ENCODE peak calls at places on chromosomes 4 and X, in ten cellular contexts. One of them, this sample, is unnamed.

GRCh38 chr4:48375651-48376291 is 34.4 kb downstream of the SLAIN2 start:
- DNase-seq in vagina: no peak
- DNase-seq in fibroblast of lung: peak; percentile 79
- DNase-seq in endothelial cell of umbilical vein: peak; percentile 90
- DNase-seq in sigmoid colon: no peak
- DNase-seq in left lung: no peak
- DNase-seq in colonic mucosa: peak; percentile 78
- DNase-seq in psoas muscle: no peak
- DNase-seq in IMR-90: peak; percentile 96
- DNase-seq in lower lobe of right lung: no peak
- DNase-seq in this sample: no peak

GRCh38 chrX:291411-291901 is 10.3 kb downstream of the PLCXD1 start:
- DNase-seq in vagina: no peak
- DNase-seq in fibroblast of lung: no peak
- DNase-seq in endothelial cell of umbilical vein: no peak
- DNase-seq in sigmoid colon: peak; percentile 58
- DNase-seq in left lung: peak; percentile 63
- DNase-seq in colonic mucosa: peak; percentile 9
- DNase-seq in psoas muscle: no peak
- DNase-seq in IMR-90: no peak
- DNase-seq in lower lobe of right lung: peak; percentile 39
- DNase-seq in this sample: peak; percentile 9

GRCh38 chr4:101205878-101206277 is 141.4 kb downstream of the PPP3CA start:
- DNase-seq in vagina: no peak
- DNase-seq in fibroblast of lung: peak; percentile 85
- DNase-seq in endothelial cell of umbilical vein: no peak
- DNase-seq in sigmoid colon: no peak
- DNase-seq in left lung: no peak
- DNase-seq in colonic mucosa: no peak
- DNase-seq in psoas muscle: no peak
- DNase-seq in IMR-90: peak; percentile 63
- DNase-seq in lower lobe of right lung: no peak
- DNase-seq in this sample: no peak

GRCh38 chr4:18319456-18319855 is 297.9 kb upstream of the LCORL start:
- DNase-seq in vagina: no peak
- DNase-seq in fibroblast of lung: no peak
- DNase-seq in endothelial cell of umbilical vein: no peak
- DNase-seq in sigmoid colon: no peak
- DNase-seq in left lung: no peak
- DNase-seq in colonic mucosa: no peak
- DNase-seq in psoas muscle: no peak
- DNase-seq in IMR-90: no peak
- DNase-seq in lower lobe of right lung: no peak
- DNase-seq in this sample: no peak

GRCh38 chr4:143411527-143412480 is 75.1 kb downstream of the GAB1 start:
- DNase-seq in vagina: no peak
- DNase-seq in fibroblast of lung: peak; percentile 50
- DNase-seq in endothelial cell of umbilical vein: peak; percentile 94
- DNase-seq in sigmoid colon: no peak
- DNase-seq in left lung: no peak
- DNase-seq in colonic mucosa: no peak
- DNase-seq in psoas muscle: no peak
- DNase-seq in IMR-90: peak; percentile 58
- DNase-seq in lower lobe of right lung: no peak
- DNase-seq in this sample: no peak

GRCh38 chr4:53763813-53764597 is 172.7 kb upstream of the LNX1 start:
- DNase-seq in vagina: no peak
- DNase-seq in fibroblast of lung: peak; percentile 95
- DNase-seq in endothelial cell of umbilical vein: no peak
- DNase-seq in sigmoid colon: no peak
- DNase-seq in left lung: peak; percentile 40
- DNase-seq in colonic mucosa: no peak
- DNase-seq in psoas muscle: no peak
- DNase-seq in IMR-90: peak; percentile 89
- DNase-seq in lower lobe of right lung: no peak
- DNase-seq in this sample: no peak

GRCh38 chr4:168440442-168441264 is 39.6 kb downstream of the DDX60L start:
- DNase-seq in vagina: no peak
- DNase-seq in fibroblast of lung: peak; percentile 80
- DNase-seq in endothelial cell of umbilical vein: peak; percentile 85
- DNase-seq in sigmoid colon: no peak
- DNase-seq in left lung: no peak
- DNase-seq in colonic mucosa: no peak
- DNase-seq in psoas muscle: no peak
- DNase-seq in IMR-90: peak; percentile 62
- DNase-seq in lower lobe of right lung: no peak
- DNase-seq in this sample: no peak

GRCh38 chr4:173513651-173514050 is 16.4 kb downstream of the HAND2 start:
- DNase-seq in vagina: no peak
- DNase-seq in fibroblast of lung: no peak
- DNase-seq in endothelial cell of umbilical vein: no peak
- DNase-seq in sigmoid colon: no peak
- DNase-seq in left lung: no peak
- DNase-seq in colonic mucosa: no peak
- DNase-seq in psoas muscle: no peak
- DNase-seq in IMR-90: no peak
- DNase-seq in lower lobe of right lung: no peak
- DNase-seq in this sample: no peak

GRCh38 chrX:107549504-107549903 is 78.8 kb upstream of the PRPS1 start:
- DNase-seq in vagina: no peak
- DNase-seq in fibroblast of lung: no peak
- DNase-seq in endothelial cell of umbilical vein: no peak
- DNase-seq in sigmoid colon: no peak
- DNase-seq in left lung: no peak
- DNase-seq in colonic mucosa: no peak
- DNase-seq in psoas muscle: no peak
- DNase-seq in IMR-90: no peak
- DNase-seq in lower lobe of right lung: no peak
- DNase-seq in this sample: no peak

GRCh38 chrX:107677501-107677901 is 49.2 kb downstream of the PRPS1 start:
- DNase-seq in vagina: no peak
- DNase-seq in fibroblast of lung: peak; percentile 47
- DNase-seq in endothelial cell of umbilical vein: no peak
- DNase-seq in sigmoid colon: no peak
- DNase-seq in left lung: no peak
- DNase-seq in colonic mucosa: no peak
- DNase-seq in psoas muscle: no peak
- DNase-seq in IMR-90: no peak
- DNase-seq in lower lobe of right lung: no peak
- DNase-seq in this sample: no peak

GRCh38 chr4:33658971-33659370 is 2585.3 kb downstream of the ARAP2 start:
- DNase-seq in vagina: no peak
- DNase-seq in fibroblast of lung: peak; percentile 5
- DNase-seq in endothelial cell of umbilical vein: no peak
- DNase-seq in sigmoid colon: no peak
- DNase-seq in left lung: no peak
- DNase-seq in colonic mucosa: no peak
- DNase-seq in psoas muscle: no peak
- DNase-seq in IMR-90: no peak
- DNase-seq in lower lobe of right lung: no peak
- DNase-seq in this sample: no peak

GRCh38 chr4:182895791-182896292 is 21.3 kb downstream of the DCTD start:
- DNase-seq in vagina: no peak
- DNase-seq in fibroblast of lung: no peak
- DNase-seq in endothelial cell of umbilical vein: no peak
- DNase-seq in sigmoid colon: no peak
- DNase-seq in left lung: no peak
- DNase-seq in colonic mucosa: peak; percentile 42
- DNase-seq in psoas muscle: no peak
- DNase-seq in IMR-90: no peak
- DNase-seq in lower lobe of right lung: no peak
- DNase-seq in this sample: peak; percentile 68

GRCh38 chr4:38601244-38601915 is 62.6 kb upstream of the KLF3 start:
- DNase-seq in vagina: no peak
- DNase-seq in fibroblast of lung: peak; percentile 65
- DNase-seq in endothelial cell of umbilical vein: peak; percentile 46
- DNase-seq in sigmoid colon: no peak
- DNase-seq in left lung: no peak
- DNase-seq in colonic mucosa: no peak
- DNase-seq in psoas muscle: no peak
- DNase-seq in IMR-90: peak; percentile 63
- DNase-seq in lower lobe of right lung: no peak
- DNase-seq in this sample: no peak

GRCh38 chr4:189202182-189202868 is 738.3 kb upstream of the FRG1 start:
- DNase-seq in vagina: no peak
- DNase-seq in fibroblast of lung: peak; percentile 14
- DNase-seq in endothelial cell of umbilical vein: no peak
- DNase-seq in sigmoid colon: peak; percentile 79
- DNase-seq in left lung: peak; percentile 81
- DNase-seq in colonic mucosa: peak; percentile 32
- DNase-seq in psoas muscle: peak; percentile 83
- DNase-seq in IMR-90: peak; percentile 92
- DNase-seq in lower lobe of right lung: peak; percentile 65
- DNase-seq in this sample: peak; percentile 52

GRCh38 chrX:83511208-83511607 is 3.1 kb downstream of the POU3F4 start:
- DNase-seq in vagina: no peak
- DNase-seq in fibroblast of lung: peak; percentile 60
- DNase-seq in endothelial cell of umbilical vein: no peak
- DNase-seq in sigmoid colon: no peak
- DNase-seq in left lung: no peak
- DNase-seq in colonic mucosa: no peak
- DNase-seq in psoas muscle: no peak
- DNase-seq in IMR-90: no peak
- DNase-seq in lower lobe of right lung: no peak
- DNase-seq in this sample: no peak

GRCh38 chrX:19670321-19670750 is 155.0 kb upstream of the MAP3K15 start:
- DNase-seq in vagina: no peak
- DNase-seq in fibroblast of lung: no peak
- DNase-seq in endothelial cell of umbilical vein: no peak
- DNase-seq in sigmoid colon: no peak
- DNase-seq in left lung: no peak
- DNase-seq in colonic mucosa: no peak
- DNase-seq in psoas muscle: peak; percentile 52
- DNase-seq in IMR-90: peak; percentile 38
- DNase-seq in lower lobe of right lung: no peak
- DNase-seq in this sample: no peak
- H3K4me3 ChIP-seq in vagina: peak overlapping the region; percentile 3
- H3K4me3 ChIP-seq in fibroblast of lung: peak overlapping the region; percentile 25
- H3K4me3 ChIP-seq in endothelial cell of umbilical vein: no peak overlapping the region
- H3K4me3 ChIP-seq in sigmoid colon: no peak overlapping the region
- H3K4me3 ChIP-seq in left lung: no peak overlapping the region
- H3K4me3 ChIP-seq in colonic mucosa: peak overlapping the region; percentile 8
- H3K4me3 ChIP-seq in psoas muscle: no peak overlapping the region
- H3K4me3 ChIP-seq in IMR-90: peak overlapping the region; percentile 37
- H3K4me3 ChIP-seq in lower lobe of right lung: no peak overlapping the region
- H3K4me3 ChIP-seq in this sample: no peak overlapping the region

GRCh38 chr4:13893987-13894386 is 266.5 kb upstream of the BOD1L1 start:
- DNase-seq in vagina: no peak
- DNase-seq in fibroblast of lung: no peak
- DNase-seq in endothelial cell of umbilical vein: no peak
- DNase-seq in sigmoid colon: no peak
- DNase-seq in left lung: no peak
- DNase-seq in colonic mucosa: no peak
- DNase-seq in psoas muscle: no peak
- DNase-seq in IMR-90: no peak
- DNase-seq in lower lobe of right lung: no peak
- DNase-seq in this sample: no peak

GRCh38 chr4:13888112-13888511 is 260.6 kb upstream of the BOD1L1 start:
- DNase-seq in vagina: no peak
- DNase-seq in fibroblast of lung: peak; percentile 93
- DNase-seq in endothelial cell of umbilical vein: peak; percentile 91
- DNase-seq in sigmoid colon: no peak
- DNase-seq in left lung: no peak
- DNase-seq in colonic mucosa: no peak
- DNase-seq in psoas muscle: no peak
- DNase-seq in IMR-90: peak; percentile 93
- DNase-seq in lower lobe of right lung: no peak
- DNase-seq in this sample: no peak

GRCh38 chr4:13892739-13893105 is 265.2 kb upstream of the BOD1L1 start:
- DNase-seq in vagina: no peak
- DNase-seq in fibroblast of lung: peak; percentile 74
- DNase-seq in endothelial cell of umbilical vein: peak; percentile 6
- DNase-seq in sigmoid colon: no peak
- DNase-seq in left lung: no peak
- DNase-seq in colonic mucosa: no peak
- DNase-seq in psoas muscle: no peak
- DNase-seq in IMR-90: peak; percentile 65
- DNase-seq in lower lobe of right lung: no peak
- DNase-seq in this sample: no peak

GRCh38 chr4:13893221-13893620 is 265.7 kb upstream of the BOD1L1 start:
- DNase-seq in vagina: no peak
- DNase-seq in fibroblast of lung: peak; percentile 21
- DNase-seq in endothelial cell of umbilical vein: no peak
- DNase-seq in sigmoid colon: no peak
- DNase-seq in left lung: no peak
- DNase-seq in colonic mucosa: no peak
- DNase-seq in psoas muscle: no peak
- DNase-seq in IMR-90: peak; percentile 32
- DNase-seq in lower lobe of right lung: no peak
- DNase-seq in this sample: no peak

GRCh38 chr4:13891544-13891939 is 264.0 kb upstream of the BOD1L1 start:
- DNase-seq in vagina: no peak
- DNase-seq in fibroblast of lung: peak; percentile 56
- DNase-seq in endothelial cell of umbilical vein: no peak
- DNase-seq in sigmoid colon: no peak
- DNase-seq in left lung: peak; percentile 54
- DNase-seq in colonic mucosa: no peak
- DNase-seq in psoas muscle: no peak
- DNase-seq in IMR-90: peak; percentile 71
- DNase-seq in lower lobe of right lung: no peak
- DNase-seq in this sample: no peak
- TF ChIP-seq CTCF in vagina: no peak
- TF ChIP-seq CTCF in fibroblast of lung: no peak
- TF ChIP-seq CTCF in endothelial cell of umbilical vein: no peak
- TF ChIP-seq CTCF in sigmoid colon: no peak
- TF ChIP-seq CTCF in left lung: no peak
- TF ChIP-seq CTCF in colonic mucosa: no peak
- TF ChIP-seq CTCF in psoas muscle: no peak
- TF ChIP-seq CTCF in IMR-90: no peak
- TF ChIP-seq CTCF in lower lobe of right lung: no peak
- TF ChIP-seq CTCF in this sample: no peak

DNA sequence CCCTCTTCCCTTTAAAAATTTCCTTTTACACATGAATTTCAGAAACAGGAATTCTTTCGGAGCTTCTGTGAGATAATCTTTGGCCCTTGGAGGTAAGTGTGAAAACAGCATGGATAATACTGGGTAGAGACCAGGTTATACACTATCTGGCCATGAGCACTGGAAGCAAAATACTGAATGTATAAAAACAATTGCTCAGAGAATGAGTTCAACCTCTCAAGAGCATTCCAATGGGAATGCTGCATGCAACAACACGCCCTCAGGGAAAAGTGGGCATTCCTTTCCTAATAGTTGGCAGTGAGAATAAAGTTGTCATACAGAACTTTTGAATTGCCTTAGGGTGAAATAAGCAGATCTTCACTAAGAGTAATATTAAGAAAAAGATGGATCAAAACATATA is 574.8 kb upstream of the DIPK2B start:
- DNase-seq in vagina: no peak
- DNase-seq in fibroblast of lung: peak; percentile 86
- DNase-seq in endothelial cell of umbilical vein: peak; percentile 80
- DNase-seq in sigmoid colon: no peak
- DNase-seq in left lung: no peak
- DNase-seq in colonic mucosa: no peak
- DNase-seq in psoas muscle: no peak
- DNase-seq in IMR-90: peak; percentile 81
- DNase-seq in lower lobe of right lung: no peak
- DNase-seq in this sample: no peak
- H3K4me1 ChIP-seq in vagina: no peaks in the 10 kb centered on the region
- H3K4me1 ChIP-seq in fibroblast of lung: peaks cover 8% of the 10 kb centered on the region
- H3K4me1 ChIP-seq in endothelial cell of umbilical vein: peaks cover 50% of the 10 kb centered on the region
- H3K4me1 ChIP-seq in sigmoid colon: peaks cover 9% of the 10 kb centered on the region
- H3K4me1 ChIP-seq in left lung: peaks cover 30% of the 10 kb centered on the region
- H3K4me1 ChIP-seq in colonic mucosa: no peaks in the 10 kb centered on the region
- H3K4me1 ChIP-seq in psoas muscle: no peaks in the 10 kb centered on the region
- H3K4me1 ChIP-seq in IMR-90: peaks cover 6% of the 10 kb centered on the region
- H3K4me1 ChIP-seq in lower lobe of right lung: peaks cover 26% of the 10 kb centered on the region
- H3K4me1 ChIP-seq in this sample: no peaks in the 10 kb centered on the region

GRCh38 chr4:164880489-164881262 is 3.7 kb downstream of the APELA start:
- DNase-seq in vagina: no peak
- DNase-seq in fibroblast of lung: no peak
- DNase-seq in endothelial cell of umbilical vein: no peak
- DNase-seq in sigmoid colon: no peak
- DNase-seq in left lung: no peak
- DNase-seq in colonic mucosa: no peak
- DNase-seq in psoas muscle: no peak
- DNase-seq in IMR-90: no peak
- DNase-seq in lower lobe of right lung: no peak
- DNase-seq in this sample: no peak
- H3K4me3 ChIP-seq in vagina: no peak overlapping the region
- H3K4me3 ChIP-seq in fibroblast of lung: no peak overlapping the region
- H3K4me3 ChIP-seq in endothelial cell of umbilical vein: no peak overlapping the region
- H3K4me3 ChIP-seq in sigmoid colon: no peak overlapping the region
- H3K4me3 ChIP-seq in left lung: no peak overlapping the region
- H3K4me3 ChIP-seq in colonic mucosa: no peak overlapping the region
- H3K4me3 ChIP-seq in psoas muscle: no peak overlapping the region
- H3K4me3 ChIP-seq in IMR-90: no peak overlapping the region
- H3K4me3 ChIP-seq in lower lobe of right lung: no peak overlapping the region
- H3K4me3 ChIP-seq in this sample: no peak overlapping the region